ENCODE peak calls at places on chromosome 19, in five cellular contexts. N is Daoy, X is cardiac fibroblast, H is HT-29, G is iPS-NIHi11. V is an unnamed sample.

GRCh38 chr19:5803752-5804515 is 933 bp upstream of the NRTN start:
- DNase-seq in N (peak), X (peak), H (peak), G (peak), V (peak)

GRCh38 chr19:40578442-40578908 is 1.8 kb downstream of the SHKBP1 start:
- DNase-seq in N (no peak), X (peak), H (peak), G (peak), V (peak)

GRCh38 chr19:15439078-15439799 is 10.5 kb downstream of the WIZ start:
- DNase-seq in N (no peak), X (no peak), H (no peak), G (no peak), V (no peak)

GRCh38 chr19:18433735-18434398 is 4.1 kb downstream of the ISYNA1 start:
- DNase-seq in N (peak), X (no peak), H (no peak), G (peak), V (peak)

GRCh38 chr19:3387645-3388589 is 21.5 kb downstream of the NFIC start:
- DNase-seq in N (peak), X (peak), H (peak), G (peak), V (no peak)

GRCh38 chr19:41735071-41735623 is 20.2 kb upstream of the CEACAM6 start:
- DNase-seq in N (peak), X (no peak), H (peak), G (no peak), V (no peak)

GRCh38 chr19:28303502-28303901 is 909.4 kb downstream of the UQCRFS1 start:
- DNase-seq in N (no peak), X (no peak), H (no peak), G (no peak), V (no peak)

GRCh38 chr19:9727644-9728043 is 40.9 kb downstream of the ZNF846 start:
- DNase-seq in N (no peak), X (peak), H (no peak), G (no peak), V (no peak)

GRCh38 chr19:58558066-58558622 is at the start of gene UBE2M:
- DNase-seq in N (no peak), X (no peak), H (no peak), G (no peak), V (no peak)

GRCh38 chr19:29811125-29812079 is at the start of gene CCNE1:
- DNase-seq in N (peak), X (peak), H (peak), G (peak), V (peak)